ENCODE peak calls at places on chromosomes 16 and 17, in ten cellular contexts. H, N, G, U, A, E, X, V, Y and D are unnamed samples.

GRCh38 chr16:84460406-84461028 is 43.9 kb downstream of the MEAK7 start:
- DNase-seq in H (no peak), N (no peak), G (no peak), U (no peak), A (no peak), E (peak; percentile 50), X (no peak), V (no peak), Y (no peak), D (no peak)

GRCh38 chr16:79169239-79169638 is 431.3 kb downstream of the MAF start:
- DNase-seq in H (no peak), N (no peak), G (no peak), U (no peak), A (no peak), E (no peak), X (no peak), V (no peak), Y (no peak), D (no peak)

GRCh38 chr17:58005031-58005727 is 1.9 kb downstream of the SRSF1 start:
- DNase-seq in H (no peak), N (no peak), G (peak; percentile 57), U (no peak), A (no peak), E (no peak), X (no peak), V (no peak), Y (no peak), D (no peak)

GRCh38 chr17:78993981-78994671 is 14.4 kb upstream of the LGALS3BP start:
- DNase-seq in H (peak; percentile 55), N (no peak), G (no peak), U (no peak), A (no peak), E (peak; percentile 45), X (no peak), V (peak; percentile 53), Y (peak; percentile 8), D (no peak)

GRCh38 chr16:83615553-83615952 is 192.2 kb upstream of the HSBP1 start:
- DNase-seq in H (no peak), N (no peak), G (no peak), U (peak; percentile 5), A (no peak), E (no peak), X (no peak), V (no peak), Y (no peak), D (no peak)

GRCh38 chr16:81526935-81527334 is 82.3 kb downstream of the CMIP start:
- DNase-seq in H (no peak), N (peak; percentile 83), G (peak; percentile 53), U (peak; percentile 53), A (no peak), E (no peak), X (no peak), V (no peak), Y (no peak), D (no peak)

GRCh38 chr16:17866991-17867390 is 396.2 kb upstream of the XYLT1 start:
- DNase-seq in H (no peak), N (no peak), G (no peak), U (no peak), A (no peak), E (no peak), X (no peak), V (no peak), Y (no peak), D (no peak)

GRCh38 chr17:77438241-77439204 is 297.8 kb downstream of the SEC14L1 start:
- DNase-seq in H (no peak), N (no peak), G (no peak), U (no peak), A (no peak), E (no peak), X (no peak), V (no peak), Y (no peak), D (no peak)

DNA sequence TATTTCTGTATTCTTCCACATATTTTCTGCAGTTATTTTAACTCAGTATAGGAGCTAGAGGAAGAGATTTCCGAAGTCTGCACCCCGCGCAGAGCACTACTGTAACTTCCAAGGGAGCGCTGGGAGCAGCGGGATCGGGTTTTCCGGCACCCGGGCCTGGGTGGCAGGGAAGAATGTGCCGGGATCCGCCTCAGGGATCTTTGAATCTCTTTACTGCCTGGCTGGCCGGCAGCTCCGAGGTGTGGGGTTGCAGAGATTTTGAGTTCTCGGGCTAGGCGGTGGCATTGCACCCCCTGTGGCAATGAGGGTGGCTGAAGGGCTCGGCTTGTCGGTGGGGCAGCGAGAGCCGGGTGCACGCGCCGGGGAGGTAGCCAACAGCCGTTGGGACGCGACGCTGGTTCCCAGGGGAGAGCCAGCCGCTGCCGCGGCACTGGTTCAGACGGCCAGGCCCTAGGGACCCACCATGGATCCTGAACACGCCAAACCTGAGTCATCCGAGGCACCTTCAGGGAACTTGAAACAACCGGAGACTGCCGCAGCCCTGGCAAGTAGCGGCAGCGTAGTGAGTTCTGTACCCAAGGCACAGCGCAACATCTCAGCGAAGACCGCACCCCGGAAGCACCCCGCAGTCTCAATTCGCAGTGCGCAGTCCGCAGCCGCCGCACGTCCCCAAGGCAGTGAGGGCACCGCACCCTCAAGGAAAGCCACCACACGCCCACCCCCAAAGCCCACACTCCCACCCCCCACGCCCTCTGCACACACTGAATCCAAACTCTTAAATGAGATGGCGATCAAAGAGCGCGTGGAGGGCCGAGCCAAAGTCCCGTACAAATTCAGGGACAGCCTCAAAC is at the start of gene CMTM1:
- DNase-seq in H (no peak), N (no peak), G (no peak), U (no peak), A (no peak), E (no peak), X (no peak), V (no peak), Y (no peak), D (no peak)
- H3K4me3 ChIP-seq in H (no peak within 1 kb of the TSS), N (no peak within 1 kb of the TSS), G (no peak within 1 kb of the TSS), U (no peak within 1 kb of the TSS), A (no peak within 1 kb of the TSS), E (no peak within 1 kb of the TSS), X (no peak within 1 kb of the TSS), V (no peak within 1 kb of the TSS), Y (no peak within 1 kb of the TSS), D (no peak within 1 kb of the TSS)

DNA sequence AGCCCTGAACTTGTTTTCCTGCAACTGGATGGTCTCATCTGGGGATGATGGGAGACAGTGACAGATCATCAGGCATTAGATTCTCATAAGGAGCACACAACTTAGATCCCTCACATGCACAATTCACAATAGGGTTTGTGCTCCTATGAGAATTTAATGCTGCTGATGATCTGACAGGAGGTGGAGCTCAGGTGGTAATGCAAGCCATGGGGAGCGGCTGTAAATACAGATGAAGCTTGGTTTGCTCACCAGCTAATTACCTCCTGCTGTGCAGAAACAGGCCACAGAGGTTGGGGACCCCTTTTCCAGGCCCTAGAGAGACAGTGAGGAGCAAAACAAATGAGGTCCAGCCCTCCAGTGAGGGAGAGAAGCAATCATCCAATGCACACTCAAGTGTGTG is 168.6 kb downstream of the RGS9 start:
- DNase-seq in H (no peak), N (no peak), G (no peak), U (no peak), A (no peak), E (no peak), X (no peak), V (no peak), Y (no peak), D (no peak)
- H3K4me1 ChIP-seq in H (no peaks in the 10 kb centered on the region), N (no peaks in the 10 kb centered on the region), G (no peaks in the 10 kb centered on the region), U (no peaks in the 10 kb centered on the region), A (no peaks in the 10 kb centered on the region), E (no peaks in the 10 kb centered on the region), X (no peaks in the 10 kb centered on the region), V (no peaks in the 10 kb centered on the region), Y (no peaks in the 10 kb centered on the region), D (no peaks in the 10 kb centered on the region)

GRCh38 chr16:53056528-53056881 is 1.7 kb downstream of the CHD9 start:
- DNase-seq in H (no peak), N (no peak), G (no peak), U (peak; percentile 74), A (peak; percentile 62), E (no peak), X (no peak), V (peak; percentile 62), Y (no peak), D (no peak)

GRCh38 chr16:53053967-53054669 is 673 bp upstream of the CHD9 start:
- DNase-seq in H (no peak), N (peak; percentile 46), G (peak; percentile 46), U (no peak), A (peak; percentile 58), E (no peak), X (no peak), V (peak; percentile 84), Y (peak; percentile 35), D (peak; percentile 28)

GRCh38 chr16:53055603-53056527 is 1.1 kb downstream of the CHD9 start:
- DNase-seq in H (no peak), N (peak; percentile 37), G (peak; percentile 51), U (peak; percentile 69), A (peak; percentile 53), E (no peak), X (no peak), V (peak; percentile 76), Y (peak; percentile 24), D (peak; percentile 20)

GRCh38 chr16:53052519-53053501 is at the start of gene CHD9NB:
- DNase-seq in H (no peak), N (peak; percentile 87), G (peak; percentile 93), U (peak; percentile 76), A (peak; percentile 57), E (no peak), X (no peak), V (peak; percentile 51), Y (no peak), D (peak; percentile 33)

DNA sequence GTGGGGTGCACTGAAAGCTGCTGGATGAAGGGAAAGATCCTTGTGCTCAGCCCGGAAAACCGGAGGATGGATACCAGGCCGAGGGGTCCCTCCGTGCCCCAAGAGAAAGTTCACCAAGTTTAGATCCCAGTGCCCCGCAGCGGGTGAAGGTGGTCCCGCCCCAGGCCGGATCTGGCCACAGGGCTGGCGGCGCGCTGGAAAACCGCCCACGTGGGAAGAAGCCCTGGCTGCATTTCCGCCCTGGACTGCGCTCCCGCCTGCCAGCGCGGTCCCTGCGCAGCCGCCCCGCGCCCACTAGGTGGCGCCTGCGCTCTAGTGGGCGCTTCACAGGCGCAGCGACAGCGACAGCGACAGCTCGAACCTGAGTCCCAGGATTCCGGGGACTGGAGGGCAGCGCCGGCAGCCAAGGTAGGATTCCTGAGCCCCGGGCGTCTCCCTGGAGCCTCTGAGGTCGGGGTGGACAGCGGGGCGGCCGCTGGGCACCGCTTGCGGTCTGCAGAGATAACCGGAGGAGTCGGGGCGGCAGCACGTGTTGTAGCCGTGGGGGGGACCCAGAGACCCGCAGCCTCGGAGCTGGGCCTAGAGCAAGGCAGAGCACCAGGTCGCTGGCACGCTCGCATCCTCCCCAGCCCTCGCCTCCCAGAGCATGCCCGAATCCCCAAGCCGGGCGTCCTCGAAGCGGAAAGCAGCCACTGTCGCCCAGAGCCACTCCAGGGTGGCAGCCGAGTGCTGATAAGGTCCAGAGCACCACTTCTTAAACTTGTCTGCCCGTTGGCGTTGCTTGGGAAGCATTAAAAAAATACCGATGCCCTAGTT is at the start of gene CHD9:
- DNase-seq in H (peak; percentile 87), N (peak; percentile 79), G (peak; percentile 91), U (peak; percentile 87), A (peak; percentile 90), E (peak; percentile 68), X (no peak), V (peak; percentile 94), Y (peak; percentile 79), D (peak; percentile 87)
- TF ChIP-seq POLR2A in H (no peak), N (peak; percentile 36), G (peak; percentile 30), U (peak; percentile 54), A (no peak), E (no peak), X (no peak), V (no peak), Y (no peak), D (no peak)

DNA sequence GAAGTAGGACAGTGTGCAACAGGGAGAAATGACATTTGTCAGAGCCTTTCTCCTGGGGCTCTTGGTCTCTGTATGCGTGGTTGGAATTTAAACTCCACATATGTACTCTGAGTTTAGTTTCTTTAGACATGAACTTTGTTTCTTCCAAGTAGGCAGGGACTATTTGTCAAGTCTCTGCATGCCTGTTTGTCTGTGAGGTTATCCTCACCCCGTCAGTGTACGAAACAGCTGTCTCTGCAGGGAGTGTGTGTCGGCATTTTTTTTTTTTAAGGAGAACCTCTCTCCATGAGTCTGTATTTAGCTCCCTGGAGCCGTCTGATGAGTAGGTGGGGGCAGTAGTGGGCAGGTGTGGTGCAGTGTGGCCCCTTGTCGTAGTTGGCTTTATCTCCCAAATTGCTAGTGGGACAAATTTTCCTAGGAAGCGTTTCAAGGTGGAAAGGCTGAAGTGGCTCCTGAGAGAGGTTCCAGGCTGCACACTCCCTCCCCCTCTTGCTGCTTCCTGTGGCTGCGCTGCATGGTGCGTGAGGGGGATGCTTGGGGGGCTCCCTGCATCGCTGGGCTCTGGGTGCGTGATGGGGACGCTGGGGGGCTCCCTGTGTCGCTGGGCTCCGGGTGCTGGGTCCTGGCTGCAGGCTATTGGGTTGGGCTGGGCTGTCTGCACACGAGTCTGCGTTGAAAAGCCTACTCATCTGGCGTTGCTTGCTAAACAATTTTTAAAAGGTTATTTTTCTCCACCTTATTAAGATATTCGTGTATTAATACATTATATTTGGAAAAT is 29.9 kb downstream of the NDEL1 start:
- DNase-seq in H (no peak), N (no peak), G (no peak), U (no peak), A (no peak), E (no peak), X (no peak), V (no peak), Y (no peak), D (no peak)
- H3K4me3 ChIP-seq in H (peak overlapping the region; percentile 31), N (no peak overlapping the region), G (no peak overlapping the region), U (no peak overlapping the region), A (no peak overlapping the region), E (no peak overlapping the region), X (no peak overlapping the region), V (no peak overlapping the region), Y (no peak overlapping the region), D (no peak overlapping the region)